ENCODE peak calls at places on chromosomes 2 and 18, in four cellular contexts. O is GM12878, P is K562, L is HepG2. U is an unnamed sample.

GRCh38 chr2:41283079-41283765 is 764.6 kb upstream of the PKDCC start:
- DNase-seq in O (no peak), P (no peak), L (no peak), U (no peak)

GRCh38 chr2:120303177-120303576 is 42.8 kb upstream of the INHBB start:
- DNase-seq in O (no peak), P (no peak), L (no peak), U (no peak)

GRCh38 chr2:202165945-202166344 is 72.5 kb downstream of the SUMO1 start:
- DNase-seq in O (no peak), P (no peak), L (no peak), U (no peak)

GRCh38 chr2:142920579-142920978 is 43.1 kb downstream of the KYNU start:
- DNase-seq in O (no peak), P (no peak), L (no peak), U (no peak)

GRCh38 chr2:199228887-199229819 is 228.6 kb downstream of the SATB2 start:
- DNase-seq in O (peak; percentile 93), P (peak; percentile 37), L (no peak), U (no peak)

GRCh38 chr2:130759906-130760753 is 4.8 kb downstream of the AMER3 start:
- DNase-seq in O (no peak), P (no peak), L (no peak), U (no peak)

GRCh38 chr2:28951910-28952805 is 28.9 kb upstream of the TOGARAM2 start:
- DNase-seq in O (no peak), P (no peak), L (peak; percentile 85), U (no peak)

GRCh38 chr2:217636578-217637267 is 366.1 kb downstream of the TNS1 start:
- DNase-seq in O (no peak), P (no peak), L (no peak), U (no peak)

GRCh38 chr2:237726401-237726830 is 72.2 kb upstream of the RBM44 start:
- DNase-seq in O (no peak), P (no peak), L (no peak), U (no peak)

GRCh38 chr2:179861777-179862117 is 335 bp upstream of the ZNF385B start:
- DNase-seq in O (no peak), P (no peak), L (no peak), U (peak; percentile 36)

GRCh38 chr2:212723226-212723625 is 184.6 kb upstream of the ERBB4 start:
- DNase-seq in O (no peak), P (no peak), L (no peak), U (no peak)

GRCh38 chr2:28613181-28613580 is 117.3 kb downstream of the PLB1 start:
- DNase-seq in O (no peak), P (no peak), L (no peak), U (no peak)

GRCh38 chr2:43343573-43344304 is 117.3 kb upstream of the ZFP36L2 start:
- DNase-seq in O (no peak), P (no peak), L (no peak), U (no peak)

GRCh38 chr2:43340066-43340465 is 113.7 kb upstream of the ZFP36L2 start:
- DNase-seq in O (no peak), P (no peak), L (no peak), U (no peak)

GRCh38 chr2:43341959-43342757 is 115.8 kb upstream of the ZFP36L2 start:
- DNase-seq in O (no peak), P (no peak), L (no peak), U (no peak)

GRCh38 chr2:43344911-43345373 is 118.5 kb upstream of the ZFP36L2 start:
- DNase-seq in O (no peak), P (peak; percentile 33), L (no peak), U (no peak)

GRCh38 chr2:43340945-43341356 is 114.5 kb upstream of the ZFP36L2 start:
- DNase-seq in O (no peak), P (no peak), L (no peak), U (no peak)
- TF ChIP-seq NR2C2 in O (no peak), P (no peak), L (no peak), U (no peak)

GRCh38 chr2:235859651-235860050 is 308.5 kb downstream of the GBX2 start:
- DNase-seq in O (no peak), P (no peak), L (no peak), U (peak; percentile 9)
- TF ChIP-seq NR2C2 in O (no peak), P (no peak), L (no peak), U (no peak)

DNA sequence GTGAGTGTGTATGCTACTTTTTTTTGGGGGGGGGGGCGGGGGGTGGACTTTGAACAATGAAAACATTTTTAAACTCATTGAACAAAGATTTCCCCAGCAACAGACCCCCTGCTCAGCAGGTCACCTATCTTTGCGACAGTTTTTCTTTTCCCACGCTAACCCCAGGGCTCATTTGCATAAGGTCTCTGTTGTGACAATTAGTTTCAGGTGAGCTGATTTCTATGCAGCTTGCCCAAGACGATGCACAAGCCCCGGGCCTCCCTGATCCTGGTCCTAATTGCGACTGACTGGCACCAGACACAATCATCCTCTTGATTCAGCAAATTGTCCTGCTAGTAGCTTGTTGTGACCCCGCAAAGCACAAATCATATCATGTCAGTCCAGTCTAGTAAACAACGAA is 40.3 kb downstream of the ZEB2 start:
- DNase-seq in O (no peak), P (no peak), L (no peak), U (peak; percentile 33)
- TF ChIP-seq NR2C2 in O (no peak), P (no peak), L (no peak), U (no peak)

GRCh38 chr2:42622943-42623676 is 54.7 kb downstream of the MTA3 start:
- DNase-seq in O (no peak), P (no peak), L (no peak), U (peak; percentile 36)

GRCh38 chr2:42618972-42619371 is 50.5 kb downstream of the MTA3 start:
- DNase-seq in O (no peak), P (no peak), L (no peak), U (no peak)

GRCh38 chr2:42614838-42615237 is 46.4 kb downstream of the MTA3 start:
- DNase-seq in O (no peak), P (no peak), L (peak; percentile 86), U (no peak)

GRCh38 chr2:42613281-42614064 is 45.0 kb downstream of the MTA3 start:
- DNase-seq in O (no peak), P (no peak), L (no peak), U (no peak)

GRCh38 chr2:42618116-42618515 is 49.7 kb downstream of the MTA3 start:
- DNase-seq in O (no peak), P (no peak), L (no peak), U (no peak)
- TF ChIP-seq NR2C2 in O (no peak), P (no peak), L (no peak), U (no peak)

GRCh38 chr2:241296767-241297166 is 18.7 kb downstream of the HDLBP start:
- DNase-seq in O (no peak), P (no peak), L (no peak), U (no peak)

GRCh38 chr2:241302083-241302482 is 13.4 kb downstream of the HDLBP start:
- DNase-seq in O (no peak), P (no peak), L (no peak), U (no peak)

GRCh38 chr2:241302759-241303651 is 12.5 kb downstream of the HDLBP start:
- DNase-seq in O (no peak), P (peak; percentile 39), L (no peak), U (no peak)

GRCh38 chr2:241298554-241299165 is 16.8 kb downstream of the HDLBP start:
- DNase-seq in O (no peak), P (no peak), L (no peak), U (no peak)

DNA sequence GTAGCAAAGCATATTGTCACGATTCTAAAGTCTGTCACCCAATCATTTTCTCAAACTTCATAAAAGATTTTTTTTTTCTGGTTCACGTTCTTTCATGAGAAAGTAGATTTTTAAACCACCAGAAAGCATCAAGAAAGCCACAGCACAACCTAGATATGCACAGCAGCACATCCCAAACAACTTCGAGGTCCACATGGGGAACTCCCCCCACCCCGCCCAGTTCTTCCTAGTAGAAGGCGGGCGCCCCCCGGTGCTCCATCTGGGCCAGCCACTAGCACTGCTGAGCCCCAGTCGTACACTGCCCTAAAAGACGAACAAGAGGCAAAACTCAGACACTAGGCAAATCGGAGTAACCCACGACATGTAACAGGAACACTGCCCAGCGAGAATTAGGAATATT is 15.5 kb downstream of the HDLBP start:
- DNase-seq in O (no peak), P (peak; percentile 20), L (no peak), U (peak; percentile 28)
- TF ChIP-seq NR2C2 in O (no peak), P (no peak), L (no peak), U (no peak)

DNA sequence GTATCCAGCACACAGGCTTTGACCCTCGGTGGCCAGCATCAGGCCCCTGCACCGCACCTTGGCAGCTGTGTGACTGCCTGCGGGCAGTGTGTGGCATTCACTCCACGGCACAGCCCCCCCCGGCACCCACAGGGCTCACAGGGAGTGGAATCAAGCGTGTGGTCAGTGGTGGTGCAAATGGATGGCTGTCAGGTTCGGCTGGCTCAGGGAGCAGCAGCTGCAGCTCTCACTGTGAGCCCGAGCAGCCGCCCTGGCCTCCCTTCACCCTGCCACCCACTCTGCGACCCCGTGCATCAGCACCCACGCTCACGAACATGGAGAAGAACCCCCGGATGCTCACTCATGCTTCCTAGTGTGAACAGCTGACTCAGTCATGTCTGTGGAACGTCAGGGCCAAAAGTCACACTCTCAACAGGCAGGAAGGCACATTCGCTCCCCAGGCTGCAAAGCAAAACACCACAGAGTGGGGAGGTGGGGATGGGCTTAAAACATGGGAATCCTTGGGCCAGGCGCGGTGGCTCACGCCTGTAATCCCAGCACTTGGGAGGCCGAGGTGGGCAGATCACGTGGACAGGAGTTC is 41.5 kb upstream of the GPC1 start:
- DNase-seq in O (no peak), P (no peak), L (no peak), U (peak; percentile 5)
- TF ChIP-seq NR2C2 in O (no peak), P (no peak), L (no peak), U (no peak)

DNA sequence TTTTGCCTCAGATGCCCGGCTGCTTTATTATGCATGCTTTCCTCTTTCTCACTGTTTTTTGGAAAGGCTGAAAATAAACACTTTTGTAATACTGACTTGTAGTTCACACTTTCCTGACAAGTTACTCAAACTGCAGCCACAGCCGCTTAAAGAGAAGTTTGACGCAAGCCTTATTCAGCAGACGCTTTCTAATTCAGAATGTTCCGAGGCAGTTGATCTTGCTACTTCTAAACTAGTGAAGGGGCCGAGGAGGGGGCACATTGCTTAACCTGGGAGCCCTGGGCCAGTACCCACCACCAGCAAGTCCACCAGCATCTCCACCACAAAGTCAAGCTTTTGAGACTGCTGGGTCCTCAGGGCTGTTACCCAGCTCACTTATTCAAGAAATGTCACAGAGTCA is 71.8 kb upstream of the SPRED2 start:
- DNase-seq in O (no peak), P (no peak), L (no peak), U (no peak)
- TF ChIP-seq NR2C2 in O (no peak), P (no peak), L (no peak), U (no peak)

GRCh38 chr2:207828361-207829057 is 58.8 kb upstream of the FZD5 start:
- DNase-seq in O (no peak), P (no peak), L (peak; percentile 98), U (no peak)
- TF ChIP-seq NR2C2 in O (no peak), P (no peak), L (peak; percentile 55), U (no peak)

GRCh38 chr18:58638446-58638845 is 9.6 kb upstream of the ALPK2 start:
- DNase-seq in O (no peak), P (no peak), L (no peak), U (no peak)
- TF ChIP-seq NR2C2 in O (no peak), P (no peak), L (no peak), U (no peak)

U was measured in WTC11.